ENCODE peak calls at places on chromosome 11, in four cellular contexts. V is HCT116, T is SK-N-SH, M is GM12878. Z is an unnamed sample. For H4K20me1, the result is how much of the 10 kb centered on the place peaks cover.

GRCh38 chr11:46208803-46209202 is 68.7 kb upstream of the CREB3L1 start:
- DNase-seq in T (no peak), M (no peak), V (no peak), Z (no peak)

GRCh38 chr11:110900426-110900825 is 188.2 kb upstream of the ARHGAP20 start:
- DNase-seq in T (no peak), M (no peak), V (no peak), Z (no peak)

GRCh38 chr11:61874460-61874809 is 16.9 kb downstream of the FADS3 start:
- DNase-seq in V (no peak), M (no peak), T (no peak), Z (no peak)

GRCh38 chr11:45146072-45147016 is at the start of gene PRDM11:
- DNase-seq in V (peak), T (peak), M (no peak), Z (peak)

GRCh38 chr11:62456630-62457029 is 37.8 kb downstream of the SCGB1A1 start:
- DNase-seq in V (no peak), T (no peak), M (no peak), Z (peak)

GRCh38 chr11:102280237-102280833 is 36.9 kb upstream of the BIRC3 start:
- DNase-seq in V (no peak), M (no peak), T (no peak), Z (peak)

GRCh38 chr11:120125005-120125404 is 12.9 kb downstream of the TRIM29 start:
- DNase-seq in M (no peak), T (no peak), V (peak), Z (no peak)

GRCh38 chr11:27406498-27407354 is 43.7 kb upstream of the CCDC34 start:
- DNase-seq in V (no peak), T (no peak), M (no peak), Z (no peak)

GRCh38 chr11:76663461-76663760 is 7.1 kb downstream of the LRRC32 start:
- DNase-seq in T (peak), V (no peak), M (no peak), Z (no peak)

GRCh38 chr11:96137357-96137756 is 205.6 kb downstream of the MAML2 start:
- DNase-seq in V (no peak), M (no peak), T (no peak), Z (no peak)

GRCh38 chr11:84543367-84544159 is 1083.6 kb downstream of the DLG2 start:
- DNase-seq in M (no peak), V (no peak), T (peak), Z (peak)

GRCh38 chr11:87295237-87295636 is 257.5 kb downstream of the TMEM135 start:
- DNase-seq in M (no peak), V (no peak), T (no peak), Z (peak)

GRCh38 chr11:61021661-61022212 is 50.3 kb downstream of the CD6 start:
- DNase-seq in T (no peak), V (no peak), M (no peak), Z (peak)

GRCh38 chr11:63672156-63672463 is 934 bp upstream of the ATL3 start:
- DNase-seq in V (no peak), T (no peak), M (no peak), Z (no peak)

GRCh38 chr11:63670738-63671321 is 346 bp downstream of the ATL3 start:
- DNase-seq in V (no peak), M (no peak), T (peak), Z (peak)

GRCh38 chr11:63672934-63673539 is 1.9 kb upstream of the ATL3 start:
- DNase-seq in T (no peak), M (no peak), V (no peak), Z (no peak)

GRCh38 chr11:63670077-63670737 is 969 bp downstream of the ATL3 start:
- DNase-seq in M (no peak), T (no peak), V (no peak), Z (no peak)

DNA sequence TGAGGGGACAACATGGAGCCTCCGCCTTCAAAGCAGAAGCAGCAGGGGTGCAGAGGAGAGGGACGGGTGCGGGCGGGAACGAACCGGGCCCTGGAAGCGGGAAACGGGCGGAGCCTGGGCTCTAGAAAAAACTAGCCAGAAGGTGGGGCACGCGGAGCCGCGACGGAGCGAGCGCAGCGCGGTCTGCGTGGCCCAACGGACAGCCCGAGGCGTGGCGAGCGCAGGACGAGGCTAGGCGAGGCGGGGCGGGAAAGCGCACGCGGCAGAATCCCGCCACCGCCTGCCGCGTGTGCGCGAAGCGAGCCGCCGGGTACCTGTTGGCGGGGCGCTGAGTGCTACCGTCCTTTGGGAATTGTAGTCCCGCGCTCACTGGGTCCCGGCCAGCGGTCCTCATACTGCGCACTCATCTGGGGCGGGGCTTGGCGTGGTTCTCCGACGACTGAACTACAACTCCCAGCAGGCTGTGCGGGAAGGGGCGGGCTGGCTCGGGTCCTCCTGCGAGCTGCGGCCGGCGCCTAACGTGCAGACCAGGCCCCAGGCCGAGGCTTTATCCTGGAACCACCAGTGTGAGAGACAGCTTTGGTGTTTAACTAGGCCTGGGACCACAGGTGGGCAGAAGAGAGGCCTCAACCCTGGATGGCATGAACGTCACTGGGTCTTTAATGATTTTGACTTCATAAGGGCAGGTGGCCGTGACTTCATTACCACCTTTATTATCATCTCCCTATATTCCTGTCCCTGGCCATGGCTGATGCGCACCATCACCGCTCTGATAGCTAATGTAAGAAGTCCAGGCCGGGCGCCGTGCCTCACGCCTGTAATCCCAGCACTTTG is at the start of gene ATL3:
- DNase-seq in M (peak), T (peak), V (peak), Z (peak)
- TF ChIP-seq REST in M (no peak), T (no peak), V (no peak), Z (no peak)

GRCh38 chr11:7869467-7869866 is 61.6 kb downstream of the OR10A6 start:
- DNase-seq in V (no peak), T (no peak), M (no peak), Z (no peak)
- H3K4me3 ChIP-seq in V (no peak), T (no peak), M (no peak), Z (no peak)

DNA sequence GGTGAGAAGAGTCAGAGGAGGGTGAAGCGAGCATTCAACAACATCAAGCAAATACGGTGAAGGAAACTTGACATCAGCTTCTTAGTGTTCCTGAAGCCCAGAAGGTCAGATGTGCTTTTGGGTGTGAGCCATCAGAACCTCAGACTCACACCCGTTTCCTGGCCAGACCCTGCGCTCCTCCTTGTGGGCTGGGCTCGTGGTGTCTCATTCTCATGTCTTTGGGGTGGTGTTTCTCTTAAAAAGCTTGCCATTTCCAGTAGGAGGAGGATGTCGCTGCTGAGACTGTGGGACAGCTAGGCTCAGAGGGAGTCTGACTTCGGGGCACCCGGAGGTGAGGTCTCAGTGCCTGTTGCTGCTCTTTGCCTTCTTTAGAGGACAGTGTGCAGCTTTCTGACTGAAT is 24.2 kb downstream of the PPFIBP2 start:
- DNase-seq in T (no peak), V (no peak), M (no peak), Z (no peak)
- H4K20me1 ChIP-seq in T (under half), V (under half), M (under half), Z (under half)

DNA sequence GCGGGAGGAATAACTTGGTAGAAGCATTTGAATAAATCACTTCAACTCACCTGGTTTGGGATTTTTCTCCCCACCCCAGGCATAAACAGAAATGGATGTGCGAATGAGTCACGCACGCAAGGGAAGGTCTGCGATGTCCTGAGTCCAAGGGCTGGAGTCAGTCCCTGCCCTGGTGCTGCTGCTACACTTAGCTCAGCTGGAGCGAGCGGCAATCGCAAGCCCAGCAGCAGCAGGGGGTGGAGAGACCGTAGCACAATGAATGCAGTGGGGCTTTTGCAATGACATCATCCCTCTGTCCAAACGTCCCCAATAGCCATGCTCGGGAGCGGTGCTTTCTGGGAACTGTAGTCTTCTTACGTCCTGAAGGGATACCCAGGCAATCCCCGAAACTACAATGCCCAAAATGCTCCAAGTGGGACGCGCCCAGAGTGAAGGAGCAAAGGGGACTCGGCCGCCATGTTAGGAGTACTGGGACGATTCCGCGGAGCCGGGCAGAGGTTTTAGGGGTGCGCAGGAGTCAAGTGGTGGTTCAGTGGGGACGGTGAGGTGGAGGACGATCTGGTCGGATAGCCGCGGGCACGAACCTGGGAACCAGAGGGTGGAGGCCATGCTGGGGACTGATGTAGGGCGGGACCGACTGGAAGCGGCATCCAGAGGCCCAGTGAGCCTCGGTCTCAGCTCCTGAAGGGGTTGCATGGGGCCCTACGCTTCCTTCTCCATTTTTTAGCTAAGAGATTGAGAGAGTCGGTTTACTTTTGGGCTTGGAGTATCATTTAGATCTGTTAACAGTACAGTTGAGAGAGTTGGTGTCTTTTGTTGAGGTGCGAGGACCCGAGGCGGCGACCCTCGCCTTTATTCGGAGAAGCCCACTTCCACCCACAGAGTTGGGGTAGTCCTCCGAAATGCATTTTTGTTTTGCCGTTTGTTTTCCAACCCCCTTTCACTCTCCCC is at the start of gene RAB30:
- DNase-seq in V (peak), T (peak), M (peak), Z (peak)
- TF ChIP-seq REST in V (no peak), T (peak), M (no peak), Z (no peak)

GRCh38 chr11:133082453-133082781 is 449.9 kb downstream of the OPCML start:
- DNase-seq in T (no peak), M (no peak), V (no peak), Z (peak)
- H3K4me3 ChIP-seq in T (no peak), M (no peak), V (no peak), Z (peak)

DNA sequence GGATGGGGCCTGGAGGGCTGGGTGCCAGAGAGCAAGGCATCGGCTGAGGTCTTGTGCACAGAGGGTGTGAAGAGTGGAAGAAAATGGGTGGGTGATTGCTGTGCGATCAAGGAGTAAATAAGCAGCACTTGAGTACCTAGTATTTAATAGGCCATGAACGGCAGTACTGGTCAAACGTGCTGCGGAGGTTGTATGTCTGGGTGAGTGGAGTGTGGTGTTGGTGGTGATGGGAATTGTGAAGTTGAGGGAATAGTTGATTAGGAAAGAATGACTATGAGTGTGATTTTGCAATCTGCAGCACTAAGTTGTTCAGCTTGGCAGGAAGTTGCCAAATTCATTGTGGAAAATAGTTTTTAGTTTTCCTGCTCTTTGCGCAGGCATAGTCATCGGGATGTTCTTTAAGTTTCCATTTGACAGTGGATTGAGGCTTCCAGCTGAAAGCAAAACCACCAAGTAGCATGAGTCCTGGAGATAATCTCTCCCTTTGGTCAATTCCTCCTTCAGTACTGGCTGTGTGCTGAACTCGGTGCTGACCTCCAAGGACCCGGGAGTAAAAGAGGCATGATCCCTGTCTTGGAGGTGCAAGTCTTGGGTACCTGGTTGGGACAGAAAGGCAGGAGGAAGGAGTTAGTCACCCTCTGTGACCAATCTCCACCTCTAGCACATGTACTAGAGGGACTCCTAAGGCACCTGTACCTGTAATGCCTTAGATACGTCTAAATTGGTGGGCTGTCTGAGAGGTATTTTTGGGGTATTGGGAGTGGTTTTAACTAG is 2.1 kb downstream of the PANX1 start:
- DNase-seq in M (no peak), V (no peak), T (no peak), Z (no peak)
- H4K20me1 ChIP-seq in M (under half), V (under half), T (under half), Z (under half)

GRCh38 chr11:68270334-68271022 is 1.3 kb downstream of the C11orf24 start:
- DNase-seq in M (no peak), V (no peak), T (no peak), Z (no peak)
- TF ChIP-seq REST in M (no peak), V (no peak), T (no peak), Z (no peak)

GRCh38 chr11:17209939-17210245 is 2.1 kb upstream of the PIK3C2A start:
- DNase-seq in M (no peak), T (no peak), V (no peak), Z (no peak)
- H3K4me3 ChIP-seq in M (no peak), T (peak), V (no peak), Z (peak)